ENCODE peak calls at places on chromosome 1, in seven cellular contexts. Y, H, C, V, F, T and R are unnamed samples.

GRCh38 chr1:51240096-51240495 is 4.0 kb downstream of the RNF11 start:
- DNase-seq in Y (no peak), T (no peak), C (no peak), V (no peak), H (no peak), F (no peak), R (no peak)

GRCh38 chr1:168621356-168621755 is 45.0 kb downstream of the XCL1 start:
- DNase-seq in F (no peak), C (no peak), V (no peak), H (no peak), Y (no peak), T (no peak), R (no peak)

GRCh38 chr1:163013826-163014600 is 55.1 kb upstream of the RGS4 start:
- DNase-seq in F (no peak), C (no peak), V (no peak), H (no peak), T (no peak), Y (no peak), R (no peak)

GRCh38 chr1:6098303-6099215 is 52.9 kb downstream of the KCNAB2 start:
- DNase-seq in T (no peak), H (no peak), V (no peak), C (no peak), F (no peak), Y (no peak), R (no peak)

GRCh38 chr1:165109013-165109412 is 247.5 kb downstream of the LMX1A start:
- DNase-seq in Y (no peak), T (no peak), H (no peak), F (no peak), V (no peak), C (no peak), R (no peak)

GRCh38 chr1:59199734-59200376 is 97.0 kb upstream of the FGGY start:
- DNase-seq in T (no peak), V (no peak), Y (no peak), F (no peak), H (no peak), C (no peak), R (no peak)

GRCh38 chr1:113058861-113059441 is 14.0 kb upstream of the LRIG2 start:
- DNase-seq in Y (no peak), H (no peak), F (no peak), C (no peak), T (no peak), V (no peak), R (no peak)

GRCh38 chr1:154753426-154753825 is 116.7 kb downstream of the KCNN3 start:
- DNase-seq in C (no peak), V (no peak), F (no peak), H (no peak), Y (no peak), T (no peak), R (no peak)

GRCh38 chr1:183029591-183030000 is 6.4 kb downstream of the LAMC1 start:
- DNase-seq in H (no peak), V (no peak), T (no peak), F (no peak), C (no peak), Y (no peak), R (peak; percentile 79)

GRCh38 chr1:180909462-180909976 is 3.2 kb upstream of the KIAA1614 start:
- DNase-seq in F (no peak), Y (no peak), H (no peak), C (no peak), T (no peak), V (no peak), R (no peak)